ENCODE peak calls at places on chromosomes 4 and X, in eight cellular contexts. D is brain microvascular endothelial cell; E is aorta; L is K562; W is CD8-positive, alpha-beta T cell; Y is effector memory CD4-positive, alpha-beta T cell; C is suprapubic skin; B is iPS DF 6.9. I is an unnamed sample.

GRCh38 chr4:9758641-9759317 is 22.7 kb upstream of the DRD5 start:
- DNase-seq in D (no peak), Y (no peak), W (no peak), C (no peak), B (no peak), E (no peak), L (no peak), I (no peak)

GRCh38 chr4:71338846-71339593 is at the start of gene SLC4A4:
- DNase-seq in L (no peak), C (no peak), W (no peak), Y (no peak), E (no peak), D (peak), B (no peak), I (no peak)

GRCh38 chr4:11805837-11806236 is 377.1 kb upstream of the HS3ST1 start:
- DNase-seq in E (no peak), L (no peak), D (peak), Y (no peak), B (no peak), C (no peak), W (no peak), I (no peak)

GRCh38 chr4:61528595-61528994 is 328.5 kb downstream of the ADGRL3 start:
- DNase-seq in Y (no peak), E (no peak), L (no peak), C (no peak), B (no peak), W (no peak), D (no peak), I (no peak)

GRCh38 chr4:139229534-139230039 is 50.4 kb downstream of the MGARP start:
- DNase-seq in Y (no peak), D (peak), B (no peak), C (no peak), W (no peak), E (no peak), L (peak), I (peak)

GRCh38 chr4:19021617-19022016 is 1000.1 kb upstream of the LCORL start:
- DNase-seq in C (no peak), Y (no peak), E (no peak), W (no peak), D (no peak), B (no peak), L (no peak), I (no peak)

GRCh38 chrX:133374874-133375387 is 40.4 kb downstream of the GPC4 start:
- DNase-seq in Y (no peak), C (no peak), E (no peak), W (no peak), L (no peak), B (no peak), D (no peak), I (no peak)

GRCh38 chr4:107283587-107284559 is 247.8 kb upstream of the DKK2 start:
- DNase-seq in B (no peak), W (no peak), C (no peak), E (no peak), L (no peak), D (peak), Y (no peak), I (no peak)

GRCh38 chr4:74531952-74532794 is 87.2 kb downstream of the AREG start:
- DNase-seq in Y (no peak), C (no peak), W (no peak), E (no peak), D (peak), L (peak), B (peak), I (peak)

GRCh38 chr4:148074462-148074861 is 342.6 kb downstream of the ARHGAP10 start:
- DNase-seq in E (no peak), L (no peak), D (no peak), W (no peak), C (no peak), Y (no peak), B (no peak), I (no peak)

GRCh38 chr4:40309250-40309774 is 25.8 kb upstream of the CHRNA9 start:
- DNase-seq in W (peak), D (peak), L (peak), Y (peak), E (peak), B (peak), C (peak), I (peak)

GRCh38 chr4:176443117-176443516 is 123.4 kb downstream of the SPCS3 start:
- DNase-seq in L (no peak), C (no peak), E (no peak), Y (no peak), D (peak), B (no peak), W (no peak), I (no peak)

GRCh38 chr4:54440394-54441223 is 211.5 kb downstream of the PDGFRA start:
- DNase-seq in C (no peak), W (no peak), L (peak), B (no peak), E (no peak), D (peak), Y (no peak), I (no peak)

GRCh38 chr4:6546681-6547447 is 28.1 kb upstream of the MAN2B2 start:
- DNase-seq in W (peak), E (no peak), B (peak), D (peak), L (peak), C (no peak), Y (no peak), I (peak)

GRCh38 chr4:21139327-21139726 is 439.1 kb downstream of the PACRGL start:
- DNase-seq in L (no peak), W (no peak), E (no peak), Y (no peak), D (no peak), B (no peak), C (no peak), I (no peak)
- H3K4me3 ChIP-seq in L (no peak), W (no peak), E (no peak), Y (no peak), D (no peak), B (no peak), C (no peak), I (no peak)

GRCh38 chrX:151792505-151792904 is 58.0 kb downstream of the CNGA2 start:
- DNase-seq in W (no peak), C (no peak), Y (no peak), E (no peak), D (no peak), B (no peak), L (no peak), I (no peak)

GRCh38 chrX:151793886-151794285 is 59.3 kb downstream of the CNGA2 start:
- DNase-seq in D (no peak), E (no peak), C (no peak), W (no peak), L (no peak), Y (no peak), B (no peak), I (no peak)

GRCh38 chrX:151801980-151802379 is 67.4 kb downstream of the CNGA2 start:
- DNase-seq in B (no peak), L (no peak), W (no peak), E (no peak), D (no peak), C (no peak), Y (no peak), I (no peak)

GRCh38 chrX:151791961-151792360 is 57.4 kb downstream of the CNGA2 start:
- DNase-seq in D (no peak), L (no peak), C (no peak), B (no peak), E (no peak), W (no peak), Y (no peak), I (no peak)

GRCh38 chrX:151796576-151796975 is 62.0 kb downstream of the CNGA2 start:
- DNase-seq in E (no peak), D (no peak), C (no peak), L (no peak), B (no peak), W (no peak), Y (no peak), I (no peak)
- H3K4me3 ChIP-seq in E (no peak), D (no peak), C (no peak), L (no peak), B (no peak), W (no peak), Y (no peak), I (no peak)

DNA sequence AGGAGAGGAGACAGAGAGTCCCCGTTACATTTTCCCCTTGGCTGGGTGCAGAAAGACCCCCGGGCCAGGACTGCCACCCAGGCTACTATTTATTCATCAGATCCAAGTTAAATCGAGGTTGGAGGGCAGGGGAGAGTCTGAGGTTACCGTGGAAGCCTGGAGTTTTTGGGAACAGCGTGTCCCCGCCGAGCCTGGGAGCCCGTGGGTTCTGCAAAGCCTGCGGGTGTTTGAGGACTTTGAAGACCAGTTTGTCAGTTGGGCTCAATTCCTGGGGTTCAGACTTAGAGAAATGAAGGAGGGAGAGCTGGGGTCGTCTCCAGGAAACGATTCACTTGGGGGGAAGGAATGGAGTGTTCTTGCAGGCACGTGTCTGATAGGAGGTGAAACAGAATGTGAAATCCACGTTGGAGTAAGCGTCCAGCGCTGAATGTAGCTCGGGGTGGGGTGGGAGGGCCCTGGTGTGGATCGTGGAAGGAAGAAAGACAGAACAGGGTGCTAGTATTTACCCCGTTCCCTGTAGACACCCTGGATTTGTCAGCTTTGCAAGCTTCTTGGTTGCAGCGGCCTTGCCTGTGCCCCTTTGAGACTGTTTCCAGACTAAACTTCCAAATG is 2.6 kb downstream of the SHOX start:
- DNase-seq in D (no peak), C (no peak), B (no peak), Y (no peak), E (no peak), W (no peak), L (no peak), I (no peak)
- H3K4me3 ChIP-seq in D (no peak), C (no peak), B (no peak), Y (no peak), E (no peak), W (no peak), L (no peak), I (no peak)

DNA sequence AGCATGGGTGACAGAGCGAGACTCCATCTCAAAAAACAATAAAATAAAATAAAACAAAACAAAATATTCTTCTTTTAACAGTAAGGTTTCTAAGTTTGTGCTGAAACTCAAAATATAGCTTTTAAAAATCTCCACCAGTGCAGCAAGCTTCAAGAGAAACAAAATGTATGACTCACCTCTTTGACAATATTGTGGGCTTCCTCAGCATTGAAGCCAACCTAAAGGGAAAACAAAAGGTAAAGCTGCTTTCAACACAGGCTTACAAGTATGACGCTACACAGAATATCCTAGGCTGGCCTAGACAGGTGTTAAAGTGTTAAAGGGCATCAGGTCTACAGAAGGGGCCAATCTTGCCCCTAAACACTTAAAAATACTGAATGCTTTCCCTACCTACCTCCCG is 1.2 kb downstream of the DYNLT3 start:
- DNase-seq in Y (no peak), C (no peak), B (no peak), E (no peak), W (no peak), L (no peak), D (no peak), I (peak)
- H3K4me3 ChIP-seq in Y (no peak), C (peak), B (no peak), E (peak), W (no peak), L (no peak), D (peak), I (peak)

GRCh38 chr4:42152507-42153504 is at the start of gene BEND4:
- DNase-seq in E (no peak), L (no peak), Y (no peak), W (no peak), D (no peak), C (no peak), B (peak), I (no peak)

GRCh38 chr4:42151568-42152506 is 618 bp downstream of the BEND4 start:
- DNase-seq in E (no peak), Y (no peak), C (no peak), B (peak), W (no peak), D (no peak), L (no peak), I (no peak)

GRCh38 chr4:42149004-42149403 is 3.5 kb downstream of the BEND4 start:
- DNase-seq in B (no peak), L (no peak), Y (no peak), C (no peak), W (no peak), D (no peak), E (no peak), I (no peak)

GRCh38 chr4:42148453-42148852 is 4.0 kb downstream of the BEND4 start:
- DNase-seq in B (no peak), C (no peak), D (no peak), Y (no peak), E (no peak), W (no peak), L (no peak), I (no peak)

DNA sequence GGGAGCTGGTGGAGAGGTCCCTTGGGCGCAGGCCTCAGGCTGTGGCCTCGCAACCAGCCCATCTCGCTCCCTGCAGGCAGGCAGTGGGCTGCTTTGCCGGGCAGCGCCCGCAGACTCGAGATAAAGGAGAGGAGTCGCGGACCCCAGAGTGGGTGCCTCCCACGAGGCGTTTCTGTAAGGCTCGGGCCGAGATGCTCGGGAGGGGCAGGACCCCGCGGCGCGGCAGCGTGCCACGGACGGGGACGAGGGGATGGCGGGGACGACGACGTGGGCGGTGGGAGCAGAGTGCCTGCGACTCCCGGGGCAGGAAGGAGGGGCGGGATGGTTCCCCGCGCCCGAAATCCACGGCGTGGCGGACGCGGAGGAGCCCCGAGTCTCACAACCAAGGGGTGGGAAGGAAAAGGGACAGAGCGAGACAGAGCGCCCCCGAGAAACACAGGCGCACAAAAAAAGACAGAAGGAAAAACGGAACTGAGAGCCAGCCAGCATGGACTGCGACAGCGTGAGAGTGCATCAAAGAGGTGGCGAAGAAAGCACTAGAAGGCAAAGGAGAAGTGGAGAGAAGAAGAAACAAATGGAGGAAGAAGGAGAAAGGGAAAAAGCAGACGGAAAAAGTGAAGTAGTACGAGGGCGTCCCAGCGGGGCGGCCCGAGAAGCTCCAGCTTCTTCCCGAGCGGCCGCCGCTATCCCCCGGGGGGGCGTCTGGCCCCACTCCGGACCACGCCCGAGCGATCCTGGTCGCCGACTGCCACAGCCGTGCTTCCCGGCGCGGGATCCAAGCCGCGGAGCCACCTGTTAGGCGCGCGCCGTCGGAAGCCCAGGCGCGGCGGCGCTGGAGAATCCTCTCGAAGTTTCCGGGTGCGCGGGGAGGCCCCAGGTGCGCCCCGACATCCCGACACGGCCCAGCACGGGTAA is 1.5 kb downstream of the BEND4 start:
- DNase-seq in Y (no peak), B (no peak), C (no peak), E (no peak), D (no peak), W (no peak), L (no peak), I (no peak)
- H3K4me3 ChIP-seq in Y (peak), B (peak), C (peak), E (peak), D (no peak), W (peak), L (no peak), I (no peak)

GRCh38 chrX:48961585-48962091 is 4.2 kb upstream of the OTUD5 start:
- DNase-seq in B (no peak), C (no peak), E (peak), W (no peak), L (peak), D (peak), Y (no peak), I (no peak)
- H3K4me3 ChIP-seq in B (no peak), C (no peak), E (no peak), W (no peak), L (no peak), D (no peak), Y (no peak), I (no peak)

DNA sequence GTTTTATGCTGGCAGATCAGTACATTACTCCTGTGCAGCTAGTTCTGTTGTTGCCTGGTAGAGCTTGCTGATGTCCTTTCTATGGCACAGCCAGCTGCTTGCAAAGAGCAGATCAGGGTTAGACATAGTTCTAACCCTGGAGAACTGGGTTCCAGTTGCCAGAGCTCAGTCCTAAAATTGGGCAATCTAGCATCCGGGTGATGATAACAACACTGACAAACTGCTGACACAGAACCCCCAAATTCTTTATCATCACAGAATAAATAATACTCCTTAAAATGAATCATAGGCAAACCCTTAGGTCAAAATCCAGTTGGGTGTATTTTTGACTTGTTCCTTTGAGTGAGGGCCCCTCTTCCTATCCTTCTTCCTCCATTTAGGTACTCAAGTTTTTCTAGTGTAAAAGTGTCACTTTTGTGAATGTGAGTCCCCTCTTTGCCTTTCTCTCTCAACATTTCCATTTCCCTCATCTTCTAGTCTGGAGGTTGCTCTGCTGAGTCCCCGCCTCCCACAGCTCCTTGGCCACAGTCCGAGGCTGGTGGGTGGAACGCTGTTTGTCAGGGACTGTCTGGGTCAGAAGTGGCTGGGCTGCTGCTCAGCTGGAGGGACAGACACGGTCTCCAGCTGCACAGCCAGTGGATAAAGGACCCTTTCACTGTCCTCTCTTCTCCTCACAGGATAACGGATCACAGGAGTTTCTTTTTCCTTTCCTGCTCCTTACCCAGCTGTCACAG is 93.6 kb upstream of the RASGEF1B start:
- DNase-seq in C (peak), W (no peak), Y (no peak), E (peak), L (no peak), B (no peak), D (peak), I (no peak)
- H3K4me3 ChIP-seq in C (peak), W (no peak), Y (no peak), E (no peak), L (no peak), B (no peak), D (peak), I (no peak)

GRCh38 chr4:174213734-174214101 is 69.7 kb downstream of the FBXO8 start:
- DNase-seq in Y (no peak), B (no peak), L (no peak), D (no peak), E (no peak), C (no peak), W (no peak), I (no peak)
- H3K4me3 ChIP-seq in Y (no peak), B (no peak), L (no peak), D (no peak), E (no peak), C (peak), W (peak), I (no peak)